ENCODE peak calls at places on chromosome 11, in four cellular contexts. D is gastrocnemius medialis, N is ovary, T is AG04450. W is an unnamed sample.

GRCh38 chr11:5291207-5291838 is 10.4 kb downstream of the OR51B4 start:
- DNase-seq in N (no peak), D (no peak), T (no peak), W (peak)

GRCh38 chr11:66934971-66935779 is 23.0 kb downstream of the PC start:
- DNase-seq in N (no peak), D (no peak), T (no peak), W (no peak)

GRCh38 chr11:104462346-104462745 is 298.4 kb upstream of the PDGFD start:
- DNase-seq in N (peak), D (peak), T (peak), W (no peak)

GRCh38 chr11:33045551-33046255 is 6.3 kb downstream of the TCP11L1 start:
- DNase-seq in D (no peak), N (no peak), T (no peak), W (no peak)

GRCh38 chr11:117946196-117946841 is 17.1 kb upstream of the TMPRSS13 start:
- DNase-seq in D (no peak), T (no peak), N (no peak), W (no peak)

GRCh38 chr11:117382746-117383145 is 55.1 kb downstream of the CEP164 start:
- DNase-seq in D (no peak), N (no peak), T (no peak), W (no peak)

GRCh38 chr11:44032304-44033085 is 15.3 kb upstream of the ACCSL start:
- DNase-seq in D (peak), N (peak), T (no peak), W (no peak)

GRCh38 chr11:3037041-3037944 is 19.9 kb downstream of the CARS1 start:
- DNase-seq in N (peak), D (peak), T (peak), W (no peak)

DNA sequence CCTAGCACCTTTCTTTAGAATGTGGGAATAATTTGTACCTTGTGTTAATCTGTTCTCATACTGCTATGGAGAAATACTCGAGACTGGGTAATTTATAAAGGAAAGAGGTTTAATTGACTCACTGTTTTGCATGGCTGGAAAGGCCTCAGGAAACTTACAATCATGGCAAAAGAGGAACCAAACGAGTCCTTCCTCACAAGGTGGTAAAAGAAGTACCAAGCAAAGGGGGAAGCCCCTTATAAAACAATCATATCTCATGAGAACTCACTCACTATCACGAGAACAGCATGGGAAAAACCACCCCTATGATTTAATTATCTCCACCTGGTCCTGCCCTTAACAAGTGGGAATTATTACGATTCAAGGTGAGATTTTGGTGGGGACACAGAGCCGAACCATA is 127.1 kb upstream of the ANO3 start:
- DNase-seq in T (no peak), N (no peak), D (no peak), W (no peak)
- H3K4me3 ChIP-seq in T (no peak), N (no peak), D (no peak), W (no peak)

GRCh38 chr11:95968585-95968984 is 44.7 kb upstream of the MTMR2 start:
- DNase-seq in N (no peak), D (no peak), T (no peak), W (no peak)
- TF ChIP-seq CTCF in N (no peak), D (no peak), T (peak), W (peak)

GRCh38 chr11:46675288-46675851 is 25.0 kb downstream of the ARHGAP1 start:
- DNase-seq in D (peak), N (peak), T (no peak), W (peak)

GRCh38 chr11:46671958-46672315 is 28.5 kb downstream of the ARHGAP1 start:
- DNase-seq in T (no peak), N (no peak), D (no peak), W (no peak)

GRCh38 chr11:46674463-46675287 is 25.7 kb downstream of the ARHGAP1 start:
- DNase-seq in N (peak), D (no peak), T (no peak), W (no peak)

GRCh38 chr11:46672381-46672839 is 28.0 kb downstream of the ARHGAP1 start:
- DNase-seq in T (no peak), D (no peak), N (no peak), W (no peak)

GRCh38 chr11:46673713-46674462 is 26.5 kb downstream of the ARHGAP1 start:
- DNase-seq in D (no peak), N (no peak), T (no peak), W (no peak)
- H3K4me3 ChIP-seq in D (no peak), N (no peak), T (no peak), W (no peak)

GRCh38 chr11:59550368-59550841 is 39.1 kb downstream of the OR4D9 start:
- DNase-seq in N (peak), T (peak), D (peak), W (peak)
- TF ChIP-seq CTCF in N (peak), T (peak), D (peak), W (peak)

GRCh38 chr11:46617451-46618314 is at the start of gene ATG13:
- DNase-seq in N (peak), D (peak), T (peak), W (peak)
- H3K4me3 ChIP-seq in N (peak), D (peak), T (peak), W (peak)

GRCh38 chr11:12813371-12814225 is 139.4 kb downstream of the TEAD1 start:
- DNase-seq in D (peak), N (peak), T (peak), W (no peak)
- TF ChIP-seq CTCF in D (peak), N (peak), T (no peak), W (no peak)

GRCh38 chr11:64742940-64743590 is 877 bp downstream of the RASGRP2 start:
- DNase-seq in N (peak), D (peak), T (no peak), W (no peak)

GRCh38 chr11:64745523-64746328 is 1.8 kb upstream of the RASGRP2 start:
- DNase-seq in N (peak), D (peak), T (no peak), W (no peak)

GRCh38 chr11:64745219-64745522 is 1.2 kb upstream of the RASGRP2 start:
- DNase-seq in N (peak), D (peak), T (no peak), W (no peak)

GRCh38 chr11:64743591-64744543 is at the start of gene RASGRP2:
- DNase-seq in D (peak), N (peak), T (no peak), W (no peak)

GRCh38 chr11:64744544-64745218 is 739 bp upstream of the RASGRP2 start:
- DNase-seq in T (no peak), D (no peak), N (no peak), W (no peak)
- H3K4me3 ChIP-seq in T (peak), D (peak), N (peak), W (no peak)

GRCh38 chr11:36155770-36156485 is 133.3 kb downstream of the COMMD9 start:
- DNase-seq in N (no peak), D (no peak), T (peak), W (no peak)
- TF ChIP-seq CTCF in N (no peak), D (no peak), T (peak), W (no peak)

W was measured in LNCaP clone FGC.